ENCODE peak calls at places on chromosomes 16 and 17, in six cellular contexts. X is tibial nerve, T is endothelial cell of umbilical vein, B is OCI-LY7, V is endodermal cell, Y is ascending aorta. P is an unnamed sample.

GRCh38 chr17:74736423-74737298 is at the start of gene RAB37:
- DNase-seq in B (peak), T (no peak), V (peak), Y (no peak), X (no peak), P (no peak)

GRCh38 chr17:6666077-6666521 is 14.5 kb downstream of the C17orf100 start:
- DNase-seq in V (peak), X (peak), T (peak), B (peak), Y (no peak), P (peak)

GRCh38 chr17:43475494-43476089 is 8.2 kb upstream of the DHX8 start:
- DNase-seq in X (no peak), V (peak), B (no peak), T (no peak), Y (no peak), P (no peak)

GRCh38 chr16:14398014-14398717 is 231.9 kb downstream of the PARN start:
- DNase-seq in Y (no peak), X (no peak), B (no peak), T (no peak), V (no peak), P (no peak)

GRCh38 chr16:50622643-50623369 is 58.3 kb downstream of the SNX20 start:
- DNase-seq in T (no peak), Y (no peak), X (no peak), V (no peak), B (no peak), P (no peak)

GRCh38 chr17:70060415-70060814 is 14.6 kb upstream of the KCNJ16 start:
- DNase-seq in T (no peak), X (no peak), V (no peak), Y (no peak), B (no peak), P (no peak)

GRCh38 chr17:72726936-72727335 is 365.6 kb downstream of the SLC39A11 start:
- DNase-seq in V (no peak), T (no peak), B (peak), X (no peak), Y (no peak), P (no peak)

GRCh38 chr17:35865412-35866355 is 3.0 kb downstream of the HEATR9 start:
- DNase-seq in B (no peak), Y (no peak), V (no peak), X (no peak), T (peak), P (no peak)

GRCh38 chr17:2636169-2636930 is 42.9 kb downstream of the PAFAH1B1 start:
- DNase-seq in B (no peak), X (no peak), Y (no peak), V (no peak), T (no peak), P (no peak)

GRCh38 chr16:23104032-23104955 is 45.0 kb downstream of the USP31 start:
- DNase-seq in T (no peak), X (no peak), B (no peak), Y (no peak), V (no peak), P (no peak)

GRCh38 chr16:4597174-4597573 is 17.5 kb downstream of the UBALD1 start:
- DNase-seq in V (peak), Y (no peak), T (no peak), X (no peak), B (no peak), P (no peak)

GRCh38 chr17:48374650-48375230 is 55.3 kb downstream of the SKAP1 start:
- DNase-seq in Y (no peak), T (peak), V (peak), B (peak), X (no peak), P (no peak)

GRCh38 chr16:1817716-1818115 is 8.9 kb downstream of the HAGH start:
- DNase-seq in Y (no peak), B (no peak), X (no peak), V (no peak), T (no peak), P (no peak)

GRCh38 chr17:13885953-13886889 is 183.1 kb upstream of the COX10 start:
- DNase-seq in Y (no peak), B (no peak), T (no peak), X (no peak), V (peak), P (no peak)

GRCh38 chr17:63181856-63182255 is 215.8 kb downstream of the TANC2 start:
- DNase-seq in Y (no peak), X (no peak), B (no peak), V (no peak), T (no peak), P (no peak)

GRCh38 chr17:18004901-18005305 is 32.2 kb downstream of the DRC3 start:
- DNase-seq in V (peak), Y (no peak), T (no peak), B (no peak), X (no peak), P (no peak)

GRCh38 chr17:8333281-8333680 is 6.4 kb upstream of the ODF4 start:
- DNase-seq in B (no peak), T (no peak), V (no peak), Y (no peak), X (no peak), P (no peak)

GRCh38 chr16:17469011-17469741 is 1.6 kb downstream of the XYLT1 start:
- DNase-seq in T (no peak), Y (no peak), X (no peak), B (peak), V (peak), P (no peak)

GRCh38 chr17:72691601-72692000 is 400.9 kb downstream of the SLC39A11 start:
- DNase-seq in V (no peak), Y (no peak), X (no peak), T (no peak), B (no peak), P (no peak)

GRCh38 chr16:87160752-87161337 is 156.3 kb downstream of the C16orf95 start:
- DNase-seq in V (no peak), X (no peak), B (no peak), Y (no peak), T (no peak), P (no peak)

GRCh38 chr17:37717627-37718382 is 27.1 kb downstream of the HNF1B start:
- DNase-seq in B (no peak), T (no peak), Y (no peak), V (no peak), X (no peak), P (no peak)

GRCh38 chr17:1376061-1376460 is 24.0 kb downstream of the YWHAE start:
- DNase-seq in V (no peak), T (no peak), X (no peak), B (no peak), Y (no peak), P (no peak)

GRCh38 chr17:38451030-38451839 is 23.0 kb downstream of the ARHGAP23 start:
- DNase-seq in T (peak), B (no peak), X (no peak), V (peak), Y (no peak), P (peak)

GRCh38 chr16:77853125-77853524 is 64.8 kb downstream of the VAT1L start:
- DNase-seq in Y (no peak), V (no peak), B (no peak), T (no peak), X (no peak), P (no peak)

GRCh38 chr17:17484451-17484899 is 7.7 kb downstream of the MED9 start:
- DNase-seq in V (no peak), B (no peak), Y (no peak), T (no peak), X (no peak), P (no peak)

GRCh38 chr17:79023180-79023705 is 726 bp upstream of the C1QTNF1 start:
- DNase-seq in X (peak), V (no peak), Y (no peak), T (no peak), B (no peak), P (peak)

GRCh38 chr16:27408012-27408601 is 6.1 kb downstream of the IL21R start:
- DNase-seq in T (peak), Y (no peak), V (no peak), X (no peak), B (peak), P (no peak)
- H3K27ac ChIP-seq in T (no peak), Y (no peak), V (no peak), X (no peak), B (peak), P (no peak)

GRCh38 chr17:4342535-4342934 is 23.9 kb downstream of the UBE2G1 start:
- DNase-seq in V (no peak), Y (no peak), X (no peak), T (no peak), B (no peak), P (no peak)

GRCh38 chr17:4340914-4341615 is 25.4 kb downstream of the UBE2G1 start:
- DNase-seq in Y (no peak), X (no peak), B (no peak), T (no peak), V (no peak), P (no peak)

GRCh38 chr17:4344926-4345325 is 21.5 kb downstream of the UBE2G1 start:
- DNase-seq in V (no peak), X (no peak), T (no peak), B (no peak), Y (no peak), P (no peak)

GRCh38 chr17:4341616-4341977 is 24.9 kb downstream of the UBE2G1 start:
- DNase-seq in B (no peak), X (no peak), T (no peak), Y (no peak), V (no peak), P (no peak)

GRCh38 chr17:4345569-4345968 is 20.9 kb downstream of the UBE2G1 start:
- DNase-seq in B (no peak), V (no peak), T (no peak), Y (no peak), X (no peak), P (no peak)
- H3K27ac ChIP-seq in B (no peak), V (no peak), T (no peak), Y (no peak), X (no peak), P (peak)

GRCh38 chr17:34613064-34614019 is 34.0 kb downstream of the TMEM132E start:
- DNase-seq in X (no peak), T (no peak), B (no peak), V (peak), Y (no peak), P (peak)
- H3K27ac ChIP-seq in X (no peak), T (no peak), B (no peak), V (no peak), Y (no peak), P (no peak)

GRCh38 chr16:68013440-68013839 is 2.3 kb downstream of the DPEP2NB start:
- DNase-seq in X (no peak), B (peak), Y (no peak), V (no peak), T (peak), P (no peak)
- H3K27ac ChIP-seq in X (no peak), B (no peak), Y (no peak), V (no peak), T (no peak), P (no peak)

P was measured in uterus.